ENCODE peak calls at places on chromosomes 6 and 20, in four cellular contexts. C is PC-9, K is neural progenitor cell, R is SK-N-SH. Y is an unnamed sample. For H3F3A, the result is how much of the 10 kb centered on the place peaks cover.

GRCh38 chr6:56899311-56899710 is 55.6 kb upstream of the BEND6 start:
- DNase-seq in C (no peak), K (no peak), R (no peak), Y (no peak)

GRCh38 chr20:33767100-33767499 is 35.3 kb downstream of the ZNF341 start:
- DNase-seq in R (no peak), C (no peak), K (no peak), Y (no peak)

GRCh38 chr6:14763139-14763538 is 482.7 kb upstream of the JARID2 start:
- DNase-seq in C (no peak), R (no peak), K (no peak), Y (no peak)

GRCh38 chr6:53767941-53768340 is 26.9 kb upstream of the LRRC1 start:
- DNase-seq in R (no peak), C (no peak), K (no peak), Y (no peak)

GRCh38 chr6:44457606-44458005 is 70.1 kb downstream of the CDC5L start:
- DNase-seq in C (no peak), R (no peak), K (no peak), Y (no peak)

GRCh38 chr6:108114861-108115597 is 40.5 kb upstream of the OSTM1 start:
- DNase-seq in K (peak), C (peak), R (peak), Y (no peak)

GRCh38 chr6:28105286-28105685 is 19.1 kb upstream of the ZSCAN16 start:
- DNase-seq in C (no peak), K (no peak), R (peak), Y (peak)

GRCh38 chr6:90403489-90404381 is 107.1 kb upstream of the BACH2 start:
- DNase-seq in K (peak), C (peak), R (peak), Y (no peak)

GRCh38 chr20:50277460-50278376 is 87.1 kb downstream of the CEBPB start:
- DNase-seq in C (no peak), R (no peak), K (no peak), Y (no peak)

GRCh38 chr6:18216411-18216810 is 47.9 kb downstream of the DEK start:
- DNase-seq in C (no peak), R (no peak), K (no peak), Y (no peak)

GRCh38 chr20:40984496-40984895 is 44.1 kb upstream of the TOP1 start:
- DNase-seq in K (no peak), R (no peak), C (no peak), Y (no peak)

GRCh38 chr20:3781153-3781910 is at the start of gene SPEF1:
- DNase-seq in R (peak), C (peak), K (peak), Y (peak)

GRCh38 chr6:72819609-72820008 is 197.7 kb downstream of the KCNQ5 start:
- DNase-seq in C (peak), R (no peak), K (no peak), Y (no peak)

GRCh38 chr6:146543211-146543939 is at the start of gene RAB32:
- DNase-seq in R (peak), K (peak), C (peak), Y (peak)

GRCh38 chr20:10508468-10509251 is 73.6 kb downstream of the SLX4IP start:
- DNase-seq in K (no peak), C (no peak), R (peak), Y (no peak)

GRCh38 chr20:10350188-10350842 is 83.7 kb downstream of the MKKS start:
- DNase-seq in R (no peak), C (no peak), K (no peak), Y (no peak)

GRCh38 chr20:56343861-56344381 is 14.9 kb upstream of the FAM210B start:
- DNase-seq in C (peak), R (peak), K (peak), Y (peak)

GRCh38 chr20:11453430-11453829 is 464.3 kb upstream of the BTBD3 start:
- DNase-seq in C (no peak), R (no peak), K (no peak), Y (no peak)

GRCh38 chr6:90716345-90716744 is 129.5 kb upstream of the MAP3K7 start:
- DNase-seq in K (no peak), R (no peak), C (no peak), Y (no peak)

GRCh38 chr6:116016846-116017545 is 43.7 kb downstream of the FRK start:
- DNase-seq in R (no peak), K (no peak), C (no peak), Y (no peak)

GRCh38 chr6:116011520-116011919 is 49.2 kb downstream of the FRK start:
- DNase-seq in R (no peak), K (no peak), C (peak), Y (no peak)

GRCh38 chr6:111592726-111593515 is 12.8 kb downstream of the TRAF3IP2 start:
- DNase-seq in C (no peak), K (peak), R (peak), Y (no peak)

GRCh38 chr6:28816909-28817807 is 106.6 kb downstream of the TRIM27 start:
- DNase-seq in R (no peak), K (peak), C (peak), Y (no peak)

GRCh38 chr6:110597754-110598153 is 121.3 kb upstream of the SLC22A16 start:
- DNase-seq in K (no peak), R (no peak), C (no peak), Y (no peak)

GRCh38 chr6:80535914-80536565 is 429.6 kb downstream of the BCKDHB start:
- DNase-seq in K (no peak), R (no peak), C (no peak), Y (no peak)

GRCh38 chr20:33889312-33889711 is 78.2 kb downstream of the CHMP4B start:
- DNase-seq in C (no peak), R (no peak), K (no peak), Y (no peak)

GRCh38 chr6:34465551-34466241 is at the start of gene PACSIN1:
- DNase-seq in K (peak), R (peak), C (peak), Y (peak)

GRCh38 chr6:140828833-140829232 is 1303.9 kb upstream of the GJE1 start:
- DNase-seq in K (no peak), R (no peak), C (no peak), Y (no peak)

GRCh38 chr6:27890351-27891299 is 21.6 kb downstream of the OR2B2 start:
- DNase-seq in R (peak), K (peak), C (peak), Y (peak)

GRCh38 chr6:5490495-5491069 is 229.3 kb downstream of the FARS2 start:
- DNase-seq in C (no peak), R (no peak), K (no peak), Y (no peak)

GRCh38 chr6:133055527-133055966 is 185.6 kb upstream of the EYA4 start:
- DNase-seq in K (peak), C (no peak), R (no peak), Y (no peak)

GRCh38 chr6:150033197-150033771 is 8.0 kb upstream of the RAET1L start:
- DNase-seq in R (no peak), K (no peak), C (no peak), Y (no peak)

GRCh38 chr6:133923938-133924593 is 29.0 kb upstream of the TBPL1 start:
- DNase-seq in R (peak), K (peak), C (peak), Y (peak)

DNA sequence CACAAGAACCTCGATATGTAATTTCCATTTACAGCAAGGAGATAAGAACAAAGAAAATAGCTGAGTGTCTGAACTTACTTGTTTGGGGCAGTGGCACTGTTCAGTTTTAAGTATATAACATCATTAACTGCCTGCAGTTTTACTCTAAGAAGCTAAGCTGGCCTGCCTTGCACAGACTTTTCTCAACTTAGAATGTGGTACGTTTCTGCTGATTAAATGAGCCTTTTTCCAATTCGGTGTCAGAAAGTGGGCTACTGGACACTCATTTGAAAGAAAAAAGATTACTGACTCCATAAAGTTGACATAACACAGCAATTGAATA is 2.1 kb downstream of the ZMYND8 start:
- DNase-seq in R (no peak), K (no peak), C (no peak), Y (no peak)
- H3F3A ChIP-seq in R (under half), K (half or more), C (under half), Y (under half)

DNA sequence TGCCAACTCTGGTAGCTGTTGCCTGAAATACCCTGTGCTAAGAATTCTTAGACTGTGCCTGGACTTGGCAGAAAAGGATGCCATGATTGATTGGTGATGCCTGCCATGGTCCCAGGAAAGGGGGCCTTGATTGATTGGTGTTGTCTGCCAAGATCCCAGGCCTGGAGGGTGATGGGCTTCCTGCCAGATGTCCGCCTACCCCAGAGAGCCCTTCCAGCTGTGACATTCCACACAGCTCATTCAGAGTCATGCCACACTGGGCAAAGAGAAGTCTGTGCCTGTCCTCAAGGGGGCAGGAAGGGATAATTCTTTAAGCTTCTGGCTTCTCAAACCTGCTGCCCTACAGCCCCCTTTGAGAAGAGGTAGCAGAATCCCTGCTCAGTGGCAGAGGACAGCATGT is 24.6 kb downstream of the RIMS4 start:
- DNase-seq in R (peak), C (no peak), K (peak), Y (no peak)
- TF ChIP-seq CTCF in R (peak), C (no peak), K (peak), Y (no peak)

GRCh38 chr6:119276211-119276610 is 73.3 kb downstream of the MAN1A1 start:
- DNase-seq in K (no peak), R (no peak), C (no peak), Y (no peak)
- H3F3A ChIP-seq in K (under half), R (under half), C (under half), Y (under half)

GRCh38 chr20:38115896-38116295 is 49.2 kb downstream of the TGM2 start:
- DNase-seq in K (no peak), R (no peak), C (no peak), Y (no peak)

GRCh38 chr20:38113401-38114325 is 51.4 kb downstream of the TGM2 start:
- DNase-seq in K (peak), R (no peak), C (peak), Y (peak)

GRCh38 chr20:38116409-38117165 is 48.5 kb downstream of the TGM2 start:
- DNase-seq in C (no peak), R (no peak), K (no peak), Y (no peak)

GRCh38 chr20:38114353-38114791 is 50.7 kb downstream of the TGM2 start:
- DNase-seq in R (no peak), K (no peak), C (no peak), Y (no peak)

DNA sequence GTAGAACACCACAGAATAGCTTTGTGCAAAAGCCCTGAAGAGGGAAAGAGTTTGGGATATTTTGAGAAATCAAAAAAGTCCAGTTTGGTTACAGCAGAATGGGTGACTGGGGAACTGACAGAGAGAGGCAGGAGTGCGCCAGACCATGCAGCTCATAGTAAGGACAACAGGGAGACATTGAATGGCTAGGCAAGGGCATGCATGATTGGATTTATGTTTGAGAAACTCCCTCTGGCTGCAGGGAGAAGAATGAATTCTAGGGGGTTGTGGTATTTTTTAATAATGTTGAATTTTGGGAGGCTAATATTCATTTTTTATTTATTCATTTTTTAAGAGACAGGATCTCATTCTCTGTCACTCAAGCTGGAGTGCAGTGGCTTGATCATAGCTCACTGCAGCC is 49.9 kb downstream of the TGM2 start:
- DNase-seq in K (no peak), R (no peak), C (no peak), Y (no peak)
- TF ChIP-seq CTCF in K (no peak), R (peak), C (no peak), Y (no peak)

GRCh38 chr6:36600564-36601146 is 6.5 kb downstream of the SRSF3 start:
- DNase-seq in C (no peak), R (no peak), K (no peak), Y (no peak)

GRCh38 chr6:36605560-36606391 is 11.6 kb downstream of the SRSF3 start:
- DNase-seq in C (no peak), K (no peak), R (no peak), Y (no peak)

GRCh38 chr6:36605102-36605501 is 10.9 kb downstream of the SRSF3 start:
- DNase-seq in R (no peak), K (no peak), C (no peak), Y (no peak)

GRCh38 chr6:36604090-36605060 is 10.2 kb downstream of the SRSF3 start:
- DNase-seq in K (no peak), R (no peak), C (no peak), Y (no peak)

DNA sequence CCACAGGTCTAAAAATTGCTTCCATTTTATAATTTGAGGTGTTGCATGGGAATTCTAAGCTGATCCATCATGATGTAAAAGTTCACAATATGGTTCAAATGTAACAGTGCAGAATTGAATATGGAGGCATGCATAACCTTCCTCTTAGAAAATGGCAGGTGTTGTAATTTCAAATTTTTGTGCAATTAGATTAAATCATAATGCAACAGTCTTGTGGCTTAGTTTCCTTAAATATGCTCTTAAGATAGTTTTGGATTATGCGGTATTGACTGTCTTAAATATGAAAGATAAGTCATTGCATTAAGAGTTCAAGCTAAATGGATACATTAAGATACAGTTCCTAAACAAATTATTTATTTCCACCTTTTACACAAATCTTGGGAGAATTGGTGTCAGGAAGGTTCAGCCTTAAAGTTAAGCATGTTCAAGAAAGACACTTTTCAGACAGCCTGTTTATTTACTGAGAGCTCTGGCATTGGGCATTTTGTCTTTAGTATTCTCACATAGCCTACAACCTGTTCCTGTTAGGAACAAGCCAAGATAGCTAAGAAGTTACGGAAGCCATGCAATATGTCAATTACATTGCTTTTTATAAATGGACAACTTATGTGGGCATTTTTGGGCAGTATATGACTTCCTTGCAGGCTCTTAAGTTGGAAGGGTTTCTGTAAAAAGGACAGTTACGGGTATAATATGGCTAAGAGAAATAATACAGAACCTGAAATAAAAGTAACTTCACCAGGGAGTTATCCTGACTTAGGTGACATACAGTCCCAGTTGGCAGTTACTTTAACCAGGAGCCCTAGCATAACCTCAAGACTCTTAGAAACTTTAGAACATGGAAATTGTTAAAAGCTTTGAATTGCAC is 9.3 kb downstream of the SRSF3 start:
- DNase-seq in K (no peak), C (no peak), R (no peak), Y (no peak)
- H3F3A ChIP-seq in K (half or more), C (half or more), R (half or more), Y (half or more)

GRCh38 chr20:37980876-37981275 is 52.4 kb downstream of the TTI1 start:
- DNase-seq in R (no peak), C (no peak), K (peak), Y (no peak)
- TF ChIP-seq CTCF in R (no peak), C (no peak), K (peak), Y (no peak)

GRCh38 chr20:38418509-38419204 is 16.5 kb downstream of the SNHG17 start:
- DNase-seq in C (no peak), R (no peak), K (no peak), Y (no peak)

GRCh38 chr20:38423541-38423940 is 11.6 kb downstream of the SNHG17 start:
- DNase-seq in R (no peak), K (no peak), C (no peak), Y (no peak)

GRCh38 chr20:38424404-38424803 is 10.7 kb downstream of the SNHG17 start:
- DNase-seq in K (no peak), C (no peak), R (no peak), Y (no peak)

GRCh38 chr20:38421915-38422314 is 13.2 kb downstream of the SNHG17 start:
- DNase-seq in C (no peak), K (no peak), R (no peak), Y (no peak)

GRCh38 chr20:38420232-38421085 is 14.7 kb downstream of the SNHG17 start:
- DNase-seq in K (no peak), C (no peak), R (no peak), Y (no peak)
- H3F3A ChIP-seq in K (half or more), C (half or more), R (under half), Y (under half)

Y was measured in MM.1S.